ENCODE peak calls at places on chromosome 20, in ten cellular contexts. Q is iPS DF 6.9, S is heart right ventricle, L is cardiac muscle cell, O is prostate gland, H is psoas muscle, A is transverse colon, N is PC-3, K is astrocyte, F is mesendoderm. G is an unnamed sample. For H3K36me3, the result is how much of the 10 kb centered on the place peaks cover.

GRCh38 chr20:760751-761417 is 7.4 kb downstream of the SLC52A3 start:
- DNase-seq in Q (peak), S (no peak), L (peak), O (no peak), H (no peak), A (no peak), N (no peak), K (no peak), F (peak), G (peak)

GRCh38 chr20:34516874-34517542 is 786 bp downstream of the DYNLRB1 start:
- DNase-seq in Q (no peak), S (no peak), L (peak), O (no peak), H (no peak), A (peak), N (peak), K (no peak), F (peak), G (peak)

GRCh38 chr20:62839261-62839660 is 22.4 kb downstream of the TCFL5 start:
- DNase-seq in Q (no peak), S (no peak), L (no peak), O (no peak), H (no peak), A (no peak), N (no peak), K (no peak), F (no peak), G (peak)

GRCh38 chr20:10524643-10525042 is 89.5 kb downstream of the SLX4IP start:
- DNase-seq in Q (no peak), S (no peak), L (no peak), O (no peak), H (no peak), A (no peak), N (peak), K (peak), F (peak), G (no peak)

GRCh38 chr20:24818056-24818455 is 131.0 kb upstream of the CST7 start:
- DNase-seq in Q (no peak), S (no peak), L (no peak), O (no peak), H (no peak), A (no peak), N (no peak), K (no peak), F (no peak), G (no peak)

GRCh38 chr20:22805219-22805618 is 220.8 kb upstream of the FOXA2 start:
- DNase-seq in Q (no peak), S (peak), L (peak), O (no peak), H (peak), A (no peak), N (peak), K (peak), F (peak), G (peak)

GRCh38 chr20:24485981-24486380 is 16.6 kb downstream of the SYNDIG1 start:
- DNase-seq in Q (no peak), S (no peak), L (no peak), O (no peak), H (no peak), A (no peak), N (no peak), K (no peak), F (no peak), G (no peak)

GRCh38 chr20:1440024-1440423 is 26.6 kb downstream of the NSFL1C start:
- DNase-seq in Q (no peak), S (no peak), L (no peak), O (no peak), H (no peak), A (no peak), N (peak), K (no peak), F (peak), G (peak)

GRCh38 chr20:3494218-3494617 is 23.4 kb downstream of the ATRN start:
- DNase-seq in Q (no peak), S (no peak), L (no peak), O (no peak), H (no peak), A (no peak), N (no peak), K (no peak), F (no peak), G (no peak)

GRCh38 chr20:32354592-32355416 is 3.3 kb upstream of the ASXL1 start:
- DNase-seq in Q (no peak), S (no peak), L (no peak), O (no peak), H (no peak), A (no peak), N (peak), K (peak), F (no peak), G (no peak)

GRCh38 chr20:43744966-43745733 is 18.3 kb upstream of the GTSF1L start:
- DNase-seq in Q (no peak), S (no peak), L (no peak), O (no peak), H (no peak), A (peak), N (no peak), K (no peak), F (peak), G (peak)

GRCh38 chr20:14622796-14623195 is 285.4 kb upstream of the FLRT3 start:
- DNase-seq in Q (no peak), S (no peak), L (no peak), O (no peak), H (no peak), A (no peak), N (peak), K (peak), F (peak), G (peak)

GRCh38 chr20:61252601-61253263 is 671 bp downstream of the CDH4 start:
- DNase-seq in Q (no peak), S (no peak), L (peak), O (no peak), H (no peak), A (no peak), N (no peak), K (no peak), F (no peak), G (peak)

GRCh38 chr20:15930324-15931305 is 642.6 kb downstream of the KIF16B start:
- DNase-seq in Q (no peak), S (no peak), L (peak), O (peak), H (no peak), A (no peak), N (peak), K (no peak), F (peak), G (no peak)

GRCh38 chr20:37630993-37631392 is 62.8 kb upstream of the CTNNBL1 start:
- DNase-seq in Q (no peak), S (no peak), L (peak), O (no peak), H (no peak), A (no peak), N (no peak), K (no peak), F (no peak), G (no peak)

GRCh38 chr20:62640870-62641748 is 1.2 kb upstream of the SLCO4A1 start:
- DNase-seq in Q (no peak), S (no peak), L (no peak), O (no peak), H (no peak), A (no peak), N (no peak), K (no peak), F (no peak), G (no peak)

GRCh38 chr20:7152071-7152470 is 384.6 kb downstream of the BMP2 start:
- DNase-seq in Q (no peak), S (no peak), L (no peak), O (no peak), H (no peak), A (no peak), N (no peak), K (peak), F (peak), G (no peak)

GRCh38 chr20:13024581-13024980 is 15.8 kb downstream of the SPTLC3 start:
- DNase-seq in Q (no peak), S (no peak), L (no peak), O (no peak), H (no peak), A (no peak), N (no peak), K (no peak), F (no peak), G (no peak)

GRCh38 chr20:32050851-32051556 is 1.0 kb upstream of the HCK start:
- DNase-seq in Q (no peak), S (peak), L (no peak), O (no peak), H (peak), A (peak), N (no peak), K (no peak), F (peak), G (peak)

GRCh38 chr20:60232380-60232779 is 274.2 kb downstream of the CDH26 start:
- DNase-seq in Q (no peak), S (no peak), L (no peak), O (no peak), H (no peak), A (no peak), N (no peak), K (no peak), F (no peak), G (no peak)

GRCh38 chr20:20362774-20363435 is 5.0 kb upstream of the INSM1 start:
- DNase-seq in Q (no peak), S (no peak), L (peak), O (no peak), H (no peak), A (no peak), N (no peak), K (no peak), F (peak), G (peak)

GRCh38 chr20:10856237-10856636 is 182.4 kb upstream of the JAG1 start:
- DNase-seq in Q (no peak), S (no peak), L (no peak), O (no peak), H (no peak), A (peak), N (no peak), K (no peak), F (no peak), G (no peak)

GRCh38 chr20:3235661-3236324 is 3.2 kb downstream of the SLC4A11 start:
- DNase-seq in Q (no peak), S (no peak), L (no peak), O (no peak), H (no peak), A (no peak), N (peak), K (no peak), F (no peak), G (no peak)

GRCh38 chr20:33654680-33655161 is 7.4 kb upstream of the C20orf144 start:
- DNase-seq in Q (no peak), S (no peak), L (no peak), O (no peak), H (no peak), A (no peak), N (no peak), K (no peak), F (no peak), G (peak)

DNA sequence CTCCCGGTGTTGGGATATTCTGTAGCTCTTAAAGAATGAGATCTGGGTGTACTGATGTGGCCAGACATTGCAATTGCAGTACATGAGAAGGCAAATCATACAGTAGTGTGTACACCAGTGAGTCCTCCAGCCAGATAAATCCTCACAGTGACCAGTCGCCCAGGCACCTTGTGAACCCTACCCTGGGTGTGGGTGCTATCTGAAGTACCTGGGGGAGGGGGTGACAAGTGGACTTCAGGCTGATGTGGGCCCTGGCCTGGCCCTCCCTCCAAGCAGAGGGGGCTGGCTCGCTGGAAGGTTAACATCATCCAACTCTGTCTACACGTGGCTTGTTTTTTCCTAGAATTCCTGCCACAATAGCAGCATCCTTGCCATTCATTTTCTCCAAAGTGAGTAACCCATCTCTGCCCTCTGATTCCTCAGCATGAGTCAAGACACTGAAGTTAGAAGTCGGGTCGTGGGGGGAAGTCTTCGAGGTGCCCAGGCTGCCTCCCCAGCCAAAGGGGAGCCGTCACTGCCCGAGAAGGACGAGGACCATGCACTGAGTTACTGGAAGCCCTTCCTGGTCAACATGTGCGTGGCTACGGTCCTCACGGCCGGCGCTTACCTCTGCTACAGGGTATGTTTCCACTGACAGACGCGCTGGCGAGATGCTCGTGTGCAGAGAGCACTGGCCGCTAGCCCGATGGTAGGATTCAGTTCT is 70.8 kb downstream of the PTPN1 start:
- DNase-seq in Q (no peak), S (no peak), L (no peak), O (no peak), H (no peak), A (no peak), N (no peak), K (no peak), F (no peak), G (no peak)
- H3K36me3 ChIP-seq in Q (under half), S (under half), L (under half), O (under half), H (under half), A (under half), N (half or more), K (half or more), F (under half), G (under half)

GRCh38 chr20:17614176-17614811 is 44.4 kb downstream of the DSTN start:
- DNase-seq in Q (no peak), S (peak), L (peak), O (peak), H (peak), A (peak), N (no peak), K (no peak), F (no peak), G (peak)
- H3K36me3 ChIP-seq in Q (under half), S (under half), L (under half), O (under half), H (under half), A (under half), N (under half), K (under half), F (under half), G (under half)

GRCh38 chr20:45419188-45420091 is 3.5 kb downstream of the PIGT start:
- DNase-seq in Q (no peak), S (peak), L (no peak), O (peak), H (peak), A (peak), N (peak), K (peak), F (no peak), G (no peak)
- H3K36me3 ChIP-seq in Q (under half), S (under half), L (under half), O (under half), H (under half), A (under half), N (under half), K (under half), F (under half), G (under half)

DNA sequence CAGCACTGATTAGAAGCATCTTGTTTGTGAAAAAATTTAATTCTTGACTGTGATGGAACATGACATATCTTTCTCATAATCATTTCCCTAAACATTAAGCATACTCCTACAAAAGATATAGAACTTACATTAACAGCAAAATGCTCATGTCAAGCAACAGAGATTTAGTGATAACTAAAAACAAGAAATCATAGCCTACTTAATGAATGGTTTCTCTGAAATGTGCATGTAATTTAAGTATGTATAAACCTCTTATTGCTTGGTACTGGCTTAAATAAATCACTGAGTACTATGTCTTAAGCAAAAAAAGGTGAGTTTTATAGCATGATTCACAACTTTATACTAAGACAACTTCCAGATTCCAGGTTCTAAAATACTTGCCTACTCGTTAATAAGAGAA is 9.3 kb downstream of the ROMO1 start:
- DNase-seq in Q (no peak), S (no peak), L (no peak), O (no peak), H (no peak), A (no peak), N (no peak), K (no peak), F (no peak), G (no peak)
- H3K36me3 ChIP-seq in Q (under half), S (under half), L (half or more), O (under half), H (under half), A (under half), N (half or more), K (half or more), F (under half), G (half or more)

DNA sequence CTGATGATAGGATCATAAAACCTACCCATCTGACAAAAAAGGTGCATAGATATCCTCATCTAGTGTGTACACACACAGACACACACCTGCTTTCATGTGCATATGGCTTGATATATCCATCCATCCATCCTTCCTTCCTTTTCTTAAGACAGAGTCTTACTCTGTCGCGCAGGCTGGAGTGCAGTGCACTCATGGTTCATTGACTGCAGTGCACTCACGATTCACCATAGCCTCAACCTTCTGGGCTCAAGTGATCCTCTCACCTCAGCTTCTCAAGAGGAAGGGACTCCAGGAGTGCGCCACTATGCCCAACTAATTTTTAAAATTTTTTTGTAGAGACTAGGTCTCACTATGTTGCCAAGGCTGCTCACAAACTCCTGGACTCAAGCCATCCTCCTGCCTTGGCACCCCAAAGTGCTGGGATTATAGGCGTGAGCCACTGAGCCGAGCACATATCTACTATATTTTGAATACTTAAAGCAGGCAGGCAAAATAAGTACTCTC is 27.1 kb downstream of the ADNP start:
- DNase-seq in Q (no peak), S (no peak), L (no peak), O (no peak), H (no peak), A (no peak), N (no peak), K (no peak), F (no peak), G (no peak)
- H3K36me3 ChIP-seq in Q (under half), S (under half), L (under half), O (under half), H (under half), A (under half), N (under half), K (under half), F (under half), G (under half)

DNA sequence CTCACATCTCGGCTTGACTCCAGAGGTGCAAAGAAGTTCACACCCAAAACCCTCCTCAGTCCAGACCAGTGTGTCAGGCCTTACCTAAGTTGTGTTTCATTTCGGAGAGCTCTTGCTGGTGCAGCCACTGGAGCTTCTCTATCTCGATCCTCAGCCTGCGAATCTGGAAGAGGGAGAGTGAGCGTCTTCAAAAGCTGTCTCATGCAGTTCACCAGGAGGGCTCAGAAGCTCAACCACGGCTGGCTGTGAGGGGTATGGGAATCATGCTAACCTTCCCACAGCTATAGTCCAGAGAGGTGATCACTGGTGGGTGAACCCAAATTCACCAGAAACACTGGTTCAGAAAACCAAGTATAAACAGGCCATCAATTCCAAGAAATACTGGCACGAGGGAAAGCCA is 129.4 kb downstream of the ZMYND8 start:
- DNase-seq in Q (no peak), S (no peak), L (no peak), O (no peak), H (no peak), A (no peak), N (no peak), K (no peak), F (no peak), G (no peak)
- H3K36me3 ChIP-seq in Q (under half), S (under half), L (under half), O (under half), H (under half), A (under half), N (under half), K (under half), F (under half), G (under half)

G was measured in H7.